ENCODE peak calls at places on chromosome 6, in four cellular contexts. D, Q, H and W are unnamed samples. For H3K4me1, the result is how much of the 10 kb centered on the place peaks cover.

GRCh38 chr6:10395171-10395945 is 19.5 kb downstream of the TFAP2A start:
- DNase-seq in H (no peak), Q (no peak), D (no peak), W (no peak)

GRCh38 chr6:80508885-80509630 is 402.6 kb downstream of the BCKDHB start:
- DNase-seq in H (no peak), Q (no peak), D (no peak), W (no peak)

GRCh38 chr6:159908940-159909339 is 18.2 kb downstream of the MAS1 start:
- DNase-seq in D (no peak), H (no peak), Q (no peak), W (no peak)

GRCh38 chr6:50362706-50363105 is 313.0 kb upstream of the DEFB112 start:
- DNase-seq in Q (no peak), D (no peak), H (no peak), W (no peak)

GRCh38 chr6:156686429-156686939 is 90.7 kb upstream of the ARID1B start:
- DNase-seq in H (no peak), D (no peak), Q (peak), W (peak)

GRCh38 chr6:79544939-79545450 is 7.8 kb upstream of the LCA5 start:
- DNase-seq in D (peak), H (peak), Q (peak), W (no peak)

GRCh38 chr6:105609375-105609991 is 206.6 kb upstream of the PREP start:
- DNase-seq in H (peak), D (no peak), Q (no peak), W (peak)

GRCh38 chr6:62323818-62324217 is 37.8 kb upstream of the KHDRBS2 start:
- DNase-seq in H (no peak), Q (no peak), D (no peak), W (no peak)

GRCh38 chr6:153085239-153085638 is 45.8 kb downstream of the RGS17 start:
- DNase-seq in Q (no peak), D (no peak), H (no peak), W (no peak)

GRCh38 chr6:80469977-80470376 is 363.5 kb downstream of the BCKDHB start:
- DNase-seq in H (no peak), D (no peak), Q (no peak), W (no peak)

GRCh38 chr6:116859264-116859663 is 17.8 kb upstream of the RFX6 start:
- DNase-seq in D (no peak), H (no peak), Q (no peak), W (no peak)

GRCh38 chr6:129493396-129493902 is 216.5 kb downstream of the ARHGAP18 start:
- DNase-seq in H (no peak), D (no peak), Q (no peak), W (no peak)
- H3K4me1 ChIP-seq in H (half or more), D (under half), Q (under half), W (under half)

GRCh38 chr6:161135695-161136591 is 137.9 kb downstream of the AGPAT4 start:
- DNase-seq in Q (peak), D (no peak), H (no peak), W (no peak)
- H3K4me1 ChIP-seq in Q (under half), D (under half), H (under half), W (under half)

DNA sequence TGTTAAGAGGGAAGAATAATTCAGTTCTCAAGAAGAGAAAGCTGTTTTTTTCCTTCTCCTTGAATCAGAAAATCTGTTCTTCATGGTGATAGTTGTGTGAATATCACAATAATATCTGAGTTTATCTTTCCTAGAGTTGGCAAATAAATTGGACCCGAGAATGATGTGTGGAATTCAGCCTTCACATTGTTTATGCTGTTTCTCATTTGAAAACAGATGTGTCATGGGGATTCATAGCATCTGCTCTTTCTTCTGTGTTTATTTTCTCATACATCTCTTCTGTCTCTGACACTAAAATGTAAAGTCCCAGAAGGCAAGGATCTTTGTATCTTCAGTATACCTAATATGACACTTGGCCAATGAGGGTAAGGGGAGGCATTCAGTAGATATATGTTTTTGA is 103.6 kb upstream of the SGK1 start:
- DNase-seq in Q (no peak), D (no peak), H (no peak), W (no peak)
- H3K4me1 ChIP-seq in Q (under half), D (under half), H (under half), W (under half)

DNA sequence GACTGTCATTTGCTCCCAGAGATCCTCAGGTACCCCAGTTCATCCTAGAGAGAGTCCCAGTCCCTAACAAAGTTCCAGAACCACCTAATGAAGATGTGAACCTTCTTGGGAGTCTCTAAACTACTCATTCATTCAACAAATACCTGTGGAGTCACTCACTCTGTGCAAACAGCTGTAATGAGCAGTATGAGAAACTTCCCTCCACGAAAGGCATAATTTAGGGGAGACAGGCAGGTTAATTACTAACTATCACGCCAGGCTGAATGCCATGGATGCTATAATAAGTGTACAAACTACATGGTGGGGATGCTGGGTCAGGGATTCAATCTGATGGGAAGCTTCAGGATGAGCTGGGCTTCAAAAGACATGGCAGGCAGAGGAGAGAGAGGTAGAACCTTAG is 70.1 kb upstream of the AFDN start:
- DNase-seq in H (no peak), D (no peak), Q (no peak), W (no peak)
- H3K4me1 ChIP-seq in H (under half), D (under half), Q (under half), W (under half)

GRCh38 chr6:11732036-11732545 is 46.5 kb downstream of the ADTRP start:
- DNase-seq in D (peak), H (peak), Q (no peak), W (peak)
- H3K4me1 ChIP-seq in D (under half), H (under half), Q (under half), W (under half)

DNA sequence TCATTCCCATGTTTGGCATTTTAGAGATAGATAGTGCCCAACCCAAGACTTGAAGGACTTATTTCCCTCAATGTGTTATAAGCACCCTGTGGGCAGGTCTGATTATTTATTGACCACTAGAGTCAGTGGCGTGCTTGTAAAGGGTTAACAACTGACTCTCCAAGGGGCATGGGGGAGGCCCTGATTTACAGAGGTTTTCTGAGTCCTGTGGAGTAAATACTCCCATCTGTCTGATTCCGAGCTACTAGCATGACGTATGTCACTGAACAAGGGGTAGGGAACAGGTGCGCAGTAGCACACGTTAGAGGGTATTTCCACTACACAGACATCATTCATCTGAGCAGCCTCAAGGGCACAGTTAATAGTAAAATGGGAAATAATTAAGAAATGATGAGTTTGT is 17.4 kb upstream of the TRAM2 start:
- DNase-seq in Q (no peak), H (no peak), D (no peak), W (no peak)
- H3K4me1 ChIP-seq in Q (under half), H (under half), D (under half), W (under half)

GRCh38 chr6:147611992-147612391 is 103.5 kb downstream of the SAMD5 start:
- DNase-seq in H (no peak), D (no peak), Q (no peak), W (no peak)

GRCh38 chr6:147615659-147616456 is 107.4 kb downstream of the SAMD5 start:
- DNase-seq in H (no peak), Q (no peak), D (no peak), W (no peak)

GRCh38 chr6:147618927-147619326 is 110.4 kb downstream of the SAMD5 start:
- DNase-seq in Q (no peak), H (no peak), D (no peak), W (no peak)

GRCh38 chr6:147618457-147618856 is 110.0 kb downstream of the SAMD5 start:
- DNase-seq in Q (no peak), H (no peak), D (no peak), W (no peak)

DNA sequence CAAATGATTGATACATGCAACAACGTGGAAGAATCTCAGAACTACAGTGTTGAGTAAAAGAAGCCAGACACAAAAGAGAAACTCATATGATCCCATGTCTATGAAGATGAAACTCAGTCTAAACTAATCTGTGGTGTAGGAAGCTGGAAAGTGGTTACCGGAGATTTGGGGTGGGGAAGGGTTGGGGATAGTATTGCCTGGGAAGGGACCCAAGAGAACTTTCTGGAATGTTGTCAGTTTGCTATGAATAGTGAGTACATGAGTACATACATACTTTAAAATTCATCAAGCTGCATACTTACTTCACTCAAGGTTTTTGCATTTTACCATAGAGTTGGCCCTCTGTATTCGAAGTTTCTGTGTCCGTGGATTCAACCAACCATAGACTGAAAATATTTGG is 106.0 kb downstream of the SAMD5 start:
- DNase-seq in H (no peak), Q (no peak), D (no peak), W (no peak)
- H3K4me1 ChIP-seq in H (under half), Q (under half), D (under half), W (under half)

GRCh38 chr6:143675946-143676345 is 1.8 kb upstream of the PHACTR2 start:
- DNase-seq in H (no peak), Q (peak), D (no peak), W (no peak)
- H3K4me1 ChIP-seq in H (half or more), Q (under half), D (under half), W (under half)

GRCh38 chr6:137820425-137820824 is 46.6 kb upstream of the TNFAIP3 start:
- DNase-seq in H (no peak), D (no peak), Q (no peak), W (no peak)

GRCh38 chr6:137821486-137821885 is 45.6 kb upstream of the TNFAIP3 start:
- DNase-seq in H (no peak), Q (no peak), D (no peak), W (no peak)

GRCh38 chr6:137820952-137821351 is 46.1 kb upstream of the TNFAIP3 start:
- DNase-seq in Q (no peak), D (no peak), H (no peak), W (no peak)

GRCh38 chr6:137818440-137818839 is 48.6 kb upstream of the TNFAIP3 start:
- DNase-seq in Q (no peak), H (no peak), D (no peak), W (no peak)

DNA sequence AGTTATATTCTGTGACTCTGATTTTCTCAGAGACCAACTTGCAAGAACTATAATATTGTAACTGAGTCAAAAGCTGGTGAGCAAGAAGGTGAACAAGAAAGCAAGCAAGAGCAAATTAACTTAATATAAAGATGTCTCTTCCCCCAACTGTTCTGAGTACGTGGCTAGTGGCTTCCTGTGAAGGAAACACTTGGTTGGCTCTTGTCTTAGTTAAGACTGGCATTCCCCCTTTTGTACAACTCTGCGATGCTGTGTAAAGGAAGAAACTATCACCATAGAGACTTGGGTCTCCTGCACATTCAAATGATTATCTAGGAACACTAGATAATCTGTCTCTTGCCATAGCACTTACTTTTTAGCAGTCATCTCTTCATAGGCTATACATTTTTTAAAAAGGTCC is 47.3 kb upstream of the TNFAIP3 start:
- DNase-seq in D (no peak), H (no peak), Q (no peak), W (no peak)
- H3K4me1 ChIP-seq in D (under half), H (under half), Q (under half), W (under half)

GRCh38 chr6:131763749-131764148 is 44.1 kb upstream of the ENPP1 start:
- DNase-seq in Q (no peak), H (no peak), D (no peak), W (no peak)
- H3K4me1 ChIP-seq in Q (under half), H (under half), D (under half), W (under half)